ENCODE peak calls at places on chromosomes 7 and 10, in nine cellular contexts. H is stomach, D is HCT116, T is suprapubic skin, E is Panc1, X is GM23338, F is vagina, P is K562, W is breast epithelium. M is an unnamed sample.

GRCh38 chr10:117885206-117885605 is 161.5 kb downstream of the RAB11FIP2 start:
- DNase-seq in T (no peak), P (no peak), X (no peak), D (no peak), F (no peak), E (no peak), W (no peak), H (no peak), M (no peak)

GRCh38 chr7:96739167-96739566 is 29.5 kb upstream of the SEM1 start:
- DNase-seq in X (no peak), T (no peak), H (no peak), E (no peak), D (no peak), P (no peak), W (no peak), F (no peak), M (no peak)

GRCh38 chr7:36967387-36967786 is 243.1 kb upstream of the AOAH start:
- DNase-seq in P (peak; percentile 60), H (peak; percentile 57), E (no peak), W (no peak), D (peak; percentile 78), T (peak; percentile 67), X (peak; percentile 93), F (no peak), M (no peak)

GRCh38 chr7:17325364-17325763 is 26.9 kb downstream of the AHR start:
- DNase-seq in E (no peak), H (no peak), P (no peak), F (no peak), T (no peak), W (no peak), D (no peak), X (no peak), M (no peak)

GRCh38 chr7:29587195-29587808 is 23.7 kb downstream of the PRR15 start:
- DNase-seq in H (no peak), W (no peak), E (no peak), F (no peak), X (no peak), T (no peak), P (no peak), D (no peak), M (no peak)

GRCh38 chr7:101250324-101250723 is 5.4 kb upstream of the FIS1 start:
- DNase-seq in E (no peak), T (no peak), F (no peak), H (no peak), W (no peak), D (no peak), P (no peak), X (no peak), M (no peak)

GRCh38 chr7:36638140-36638539 is 86.2 kb downstream of the AOAH start:
- DNase-seq in X (no peak), P (no peak), H (no peak), W (no peak), F (no peak), D (no peak), E (no peak), T (no peak), M (no peak)

GRCh38 chr10:119834188-119834587 is 38.5 kb downstream of the MCMBP start:
- DNase-seq in F (no peak), X (no peak), T (no peak), E (no peak), W (no peak), P (no peak), D (no peak), H (no peak), M (no peak)

GRCh38 chr7:66050990-66051424 is 24.6 kb upstream of the ASL start:
- DNase-seq in P (no peak), D (no peak), F (no peak), T (no peak), X (no peak), E (no peak), W (no peak), H (peak; percentile 49), M (no peak)

GRCh38 chr7:90346326-90347125 is at the start of gene GTPBP10:
- DNase-seq in X (peak; percentile 95), H (peak; percentile 95), T (peak; percentile 95), F (no peak), W (peak; percentile 91), P (peak; percentile 97), D (peak; percentile 91), E (peak; percentile 93), M (peak; percentile 98)

GRCh38 chr7:90345548-90346319 is 782 bp upstream of the GTPBP10 start:
- DNase-seq in F (no peak), X (peak; percentile 40), D (no peak), W (no peak), H (no peak), E (no peak), T (no peak), P (peak; percentile 20), M (no peak)

GRCh38 chr7:90347759-90348158 is 1.2 kb downstream of the GTPBP10 start:
- DNase-seq in P (no peak), W (no peak), H (no peak), F (no peak), T (no peak), D (no peak), E (no peak), X (no peak), M (no peak)

GRCh38 chr7:90351987-90352386 is 5.5 kb downstream of the GTPBP10 start:
- DNase-seq in W (no peak), X (no peak), T (no peak), H (no peak), F (no peak), E (no peak), P (no peak), D (no peak), M (no peak)

DNA sequence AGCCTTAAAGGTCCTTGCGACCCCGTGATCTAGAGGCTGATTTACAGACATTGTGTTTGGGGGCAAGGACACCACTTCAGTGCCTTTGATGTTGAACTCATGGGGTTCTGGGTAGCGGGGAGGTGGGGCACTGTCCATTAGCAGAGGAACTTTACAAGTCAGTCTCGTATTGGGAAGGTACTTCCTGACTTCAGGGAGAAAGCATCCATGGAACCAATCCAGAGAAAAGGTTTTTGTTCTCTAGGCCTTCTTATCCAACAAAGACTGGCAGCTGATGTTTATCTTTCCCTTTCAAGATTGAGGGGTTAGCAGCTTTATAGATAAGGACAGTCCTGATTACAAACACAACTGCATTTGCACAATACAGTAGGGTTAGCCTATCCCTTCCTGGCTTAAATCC is 2.8 kb downstream of the GTPBP10 start:
- DNase-seq in W (no peak), F (no peak), D (no peak), P (no peak), E (no peak), H (no peak), T (no peak), X (no peak), M (no peak)
- TF ChIP-seq CTCF in W (no peak), F (no peak), D (no peak), P (no peak), E (no peak), H (no peak), T (no peak), X (no peak), M (no peak)

DNA sequence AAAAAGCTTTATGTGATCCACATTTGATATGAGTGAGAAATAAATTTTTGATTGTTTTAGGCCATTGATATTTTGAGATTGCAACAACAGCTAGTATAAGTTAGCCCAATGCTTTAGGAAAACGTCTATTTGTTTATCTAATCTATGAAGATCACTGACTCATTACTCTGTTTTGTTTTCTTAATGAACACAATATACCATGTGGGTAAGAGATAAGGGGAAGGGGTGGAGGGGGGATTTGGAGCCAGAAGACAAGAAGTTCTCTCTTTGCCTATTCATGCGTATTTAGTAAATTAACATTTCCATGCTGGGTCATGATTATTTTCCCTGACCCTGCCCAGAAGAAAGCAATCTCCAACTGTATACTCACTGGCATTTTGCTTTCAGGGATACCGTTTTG is 359.5 kb upstream of the NPSR1 start:
- DNase-seq in E (no peak), W (no peak), P (no peak), F (no peak), D (no peak), T (no peak), H (no peak), X (no peak), M (no peak)
- TF ChIP-seq POLR2AphosphoS5 in E (no peak), W (no peak), P (no peak), F (no peak), D (no peak), T (no peak), H (no peak), X (no peak), M (no peak)

GRCh38 chr10:70432561-70433263 is 8.8 kb downstream of the NODAL start:
- DNase-seq in D (no peak), E (no peak), F (no peak), H (no peak), P (no peak), W (no peak), X (no peak), T (no peak), M (no peak)

GRCh38 chr10:70426835-70427234 is 14.6 kb downstream of the NODAL start:
- DNase-seq in F (no peak), W (no peak), X (peak; percentile 24), E (no peak), D (no peak), H (no peak), P (no peak), T (no peak), M (no peak)

GRCh38 chr10:70433581-70434280 is 7.8 kb downstream of the NODAL start:
- DNase-seq in D (no peak), H (no peak), T (no peak), E (no peak), W (no peak), F (no peak), P (no peak), X (no peak), M (no peak)

GRCh38 chr10:70432101-70432500 is 9.4 kb downstream of the NODAL start:
- DNase-seq in E (no peak), W (no peak), H (no peak), F (no peak), P (no peak), T (no peak), X (no peak), D (no peak), M (no peak)

GRCh38 chr10:70430489-70431445 is 10.7 kb downstream of the NODAL start:
- DNase-seq in E (no peak), D (no peak), X (peak; percentile 55), H (peak; percentile 39), T (peak; percentile 67), P (no peak), F (no peak), W (no peak), M (no peak)
- TF ChIP-seq CTCF in E (no peak), D (no peak), X (peak; percentile 41), H (no peak), T (no peak), P (peak; percentile 35), F (no peak), W (no peak), M (no peak)

DNA sequence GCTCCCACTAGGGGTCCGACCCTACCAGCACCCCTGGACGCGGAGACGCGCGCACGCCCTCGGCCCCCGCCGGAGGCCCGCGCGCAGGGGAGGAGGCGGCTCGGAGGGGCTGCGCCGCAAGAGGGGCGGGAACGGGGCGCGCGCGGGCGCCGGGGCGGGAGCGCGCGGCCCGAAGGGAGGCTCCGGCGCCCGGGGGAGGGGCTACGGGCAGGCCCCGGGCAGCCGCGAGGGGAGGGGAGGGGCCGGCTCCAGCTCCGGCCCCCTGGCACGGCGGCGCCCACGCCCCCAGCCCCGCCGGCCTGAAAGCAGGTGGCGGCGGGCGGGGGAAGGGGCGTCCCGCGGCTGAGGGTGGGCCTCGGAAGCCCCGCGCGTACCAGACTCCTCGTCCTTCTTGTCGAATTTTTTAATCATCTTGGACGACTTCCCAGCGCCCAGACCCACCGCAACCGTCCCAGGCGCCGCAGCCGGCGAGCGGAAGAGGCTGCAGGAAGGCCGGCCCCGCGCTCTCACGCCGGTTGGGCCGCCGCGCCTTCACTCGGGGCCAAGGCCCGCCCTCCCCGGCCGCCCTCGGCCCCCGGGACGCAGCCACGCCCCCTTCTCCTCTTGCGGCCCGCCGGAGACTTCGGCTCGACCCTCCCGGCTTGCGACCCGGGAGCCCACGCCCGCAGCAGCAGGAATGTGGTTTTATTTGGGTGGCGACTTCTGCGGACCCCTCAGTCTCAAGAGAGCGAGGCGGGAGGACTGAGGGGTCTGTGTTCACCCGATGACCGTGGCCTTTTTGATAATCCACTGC is at the start of gene COPG2:
- DNase-seq in H (peak; percentile 89), T (peak; percentile 84), P (peak; percentile 100), F (no peak), X (peak; percentile 96), W (peak; percentile 75), D (peak; percentile 62), E (peak; percentile 35), M (peak; percentile 96)
- TF ChIP-seq POLR2AphosphoS5 in H (no peak), T (no peak), P (peak; percentile 87), F (peak; percentile 67), X (peak; percentile 91), W (peak; percentile 67), D (peak; percentile 90), E (peak; percentile 77), M (peak; percentile 90)